ENCODE peak calls at places on chromosomes 1 and 21, in four cellular contexts. One of them, this sample, is unnamed.

GRCh38 chr1:99580451-99580850 is 65.5 kb upstream of the PALMD start:
- DNase-seq in astrocyte of the spinal cord: no peak
- DNase-seq in fibroblast of mammary gland: peak; percentile 32
- DNase-seq in epithelial cell of proximal tubule: no peak
- DNase-seq in this sample: no peak

GRCh38 chr1:27935721-27936120 is 921 bp downstream of the SMPDL3B start:
- DNase-seq in astrocyte of the spinal cord: no peak
- DNase-seq in fibroblast of mammary gland: no peak
- DNase-seq in epithelial cell of proximal tubule: no peak
- DNase-seq in this sample: no peak

GRCh38 chr1:3127738-3128137 is 58.7 kb downstream of the PRDM16 start:
- DNase-seq in astrocyte of the spinal cord: no peak
- DNase-seq in fibroblast of mammary gland: no peak
- DNase-seq in epithelial cell of proximal tubule: no peak
- DNase-seq in this sample: no peak

GRCh38 chr21:44521301-44521927 is 18.6 kb downstream of the KRTAP10-1 start:
- DNase-seq in epithelial cell of proximal tubule: no peak
- DNase-seq in fibroblast of mammary gland: no peak
- DNase-seq in astrocyte of the spinal cord: no peak
- DNase-seq in this sample: no peak

GRCh38 chr1:41713557-41714327 is 205.0 kb downstream of the HIVEP3 start:
- DNase-seq in fibroblast of mammary gland: peak; percentile 86
- DNase-seq in astrocyte of the spinal cord: peak; percentile 90
- DNase-seq in epithelial cell of proximal tubule: peak; percentile 13
- DNase-seq in this sample: no peak

GRCh38 chr1:170491291-170491690 is 40.7 kb upstream of the GORAB start:
- DNase-seq in astrocyte of the spinal cord: no peak
- DNase-seq in fibroblast of mammary gland: no peak
- DNase-seq in epithelial cell of proximal tubule: no peak
- DNase-seq in this sample: no peak

GRCh38 chr1:244709076-244709475 is 56.1 kb downstream of the DESI2 start:
- DNase-seq in fibroblast of mammary gland: no peak
- DNase-seq in epithelial cell of proximal tubule: no peak
- DNase-seq in astrocyte of the spinal cord: no peak
- DNase-seq in this sample: no peak

GRCh38 chr1:112868191-112868590 is 87.8 kb downstream of the SLC16A1 start:
- DNase-seq in epithelial cell of proximal tubule: no peak
- DNase-seq in astrocyte of the spinal cord: no peak
- DNase-seq in fibroblast of mammary gland: no peak
- DNase-seq in this sample: no peak

GRCh38 chr1:175129182-175129581 is 61.5 kb downstream of the TNN start:
- DNase-seq in fibroblast of mammary gland: peak; percentile 89
- DNase-seq in astrocyte of the spinal cord: no peak
- DNase-seq in epithelial cell of proximal tubule: no peak
- DNase-seq in this sample: peak; percentile 32

GRCh38 chr1:157442065-157442464 is 110.2 kb downstream of the FCRL5 start:
- DNase-seq in astrocyte of the spinal cord: no peak
- DNase-seq in fibroblast of mammary gland: no peak
- DNase-seq in epithelial cell of proximal tubule: peak; percentile 42
- DNase-seq in this sample: no peak

GRCh38 chr1:7890853-7891252 is 38.0 kb upstream of the UTS2 start:
- DNase-seq in fibroblast of mammary gland: no peak
- DNase-seq in astrocyte of the spinal cord: no peak
- DNase-seq in epithelial cell of proximal tubule: no peak
- DNase-seq in this sample: no peak

GRCh38 chr21:38343691-38344090 is 86.9 kb downstream of the KCNJ15 start:
- DNase-seq in epithelial cell of proximal tubule: peak; percentile 64
- DNase-seq in fibroblast of mammary gland: peak; percentile 50
- DNase-seq in astrocyte of the spinal cord: peak; percentile 89
- DNase-seq in this sample: no peak

GRCh38 chr1:203589201-203589600 is 37.4 kb upstream of the ATP2B4 start:
- DNase-seq in fibroblast of mammary gland: no peak
- DNase-seq in astrocyte of the spinal cord: no peak
- DNase-seq in epithelial cell of proximal tubule: no peak
- DNase-seq in this sample: no peak

GRCh38 chr1:201584510-201584991 is 45.6 kb downstream of the NAV1 start:
- DNase-seq in epithelial cell of proximal tubule: no peak
- DNase-seq in fibroblast of mammary gland: peak; percentile 94
- DNase-seq in astrocyte of the spinal cord: no peak
- DNase-seq in this sample: no peak

GRCh38 chr21:41847066-41847804 is 31.9 kb downstream of the PRDM15 start:
- DNase-seq in astrocyte of the spinal cord: peak; percentile 6
- DNase-seq in fibroblast of mammary gland: peak; percentile 29
- DNase-seq in epithelial cell of proximal tubule: no peak
- DNase-seq in this sample: no peak

GRCh38 chr21:41846536-41846935 is 32.6 kb downstream of the PRDM15 start:
- DNase-seq in epithelial cell of proximal tubule: no peak
- DNase-seq in astrocyte of the spinal cord: no peak
- DNase-seq in fibroblast of mammary gland: no peak
- DNase-seq in this sample: no peak

GRCh38 chr21:41845310-41846032 is 33.7 kb downstream of the PRDM15 start:
- DNase-seq in astrocyte of the spinal cord: peak; percentile 5
- DNase-seq in fibroblast of mammary gland: peak; percentile 65
- DNase-seq in epithelial cell of proximal tubule: no peak
- DNase-seq in this sample: no peak

GRCh38 chr21:41843584-41843983 is 35.6 kb downstream of the PRDM15 start:
- DNase-seq in fibroblast of mammary gland: no peak
- DNase-seq in epithelial cell of proximal tubule: no peak
- DNase-seq in astrocyte of the spinal cord: no peak
- DNase-seq in this sample: no peak

GRCh38 chr21:41846033-41846317 is 33.2 kb downstream of the PRDM15 start:
- DNase-seq in epithelial cell of proximal tubule: no peak
- DNase-seq in astrocyte of the spinal cord: no peak
- DNase-seq in fibroblast of mammary gland: no peak
- DNase-seq in this sample: no peak
- TF ChIP-seq CTCF in epithelial cell of proximal tubule: no peak
- TF ChIP-seq CTCF in astrocyte of the spinal cord: no peak
- TF ChIP-seq CTCF in fibroblast of mammary gland: no peak
- TF ChIP-seq CTCF in this sample: no peak

GRCh38 chr1:11358991-11359390 is 86.0 kb downstream of the UBIAD1 start:
- DNase-seq in astrocyte of the spinal cord: no peak
- DNase-seq in epithelial cell of proximal tubule: no peak
- DNase-seq in fibroblast of mammary gland: no peak
- DNase-seq in this sample: no peak

GRCh38 chr1:11365744-11366387 is 92.9 kb downstream of the UBIAD1 start:
- DNase-seq in fibroblast of mammary gland: no peak
- DNase-seq in epithelial cell of proximal tubule: no peak
- DNase-seq in astrocyte of the spinal cord: no peak
- DNase-seq in this sample: no peak

DNA sequence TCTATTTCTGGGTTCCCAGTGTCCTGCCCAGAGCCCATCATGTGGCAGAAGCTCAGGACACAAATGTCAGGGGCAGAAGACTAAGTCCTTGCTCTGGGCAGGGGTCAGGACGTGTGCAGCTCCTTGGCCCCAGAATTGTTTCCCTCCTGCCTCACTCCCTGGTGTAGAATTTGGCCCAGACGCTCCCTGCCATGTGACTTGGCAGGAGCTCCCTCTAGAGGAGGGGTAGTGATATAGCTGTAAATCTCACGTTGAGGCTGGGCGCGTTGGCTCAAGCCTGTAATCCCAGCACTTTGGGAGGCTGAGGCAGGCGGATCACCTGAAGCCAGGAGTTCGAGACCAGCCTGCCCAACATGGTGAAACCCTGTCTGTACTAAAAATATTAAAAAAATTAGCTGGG is 91.2 kb downstream of the UBIAD1 start:
- DNase-seq in epithelial cell of proximal tubule: no peak
- DNase-seq in astrocyte of the spinal cord: no peak
- DNase-seq in fibroblast of mammary gland: no peak
- DNase-seq in this sample: no peak
- TF ChIP-seq CTCF in epithelial cell of proximal tubule: peak; percentile 30
- TF ChIP-seq CTCF in astrocyte of the spinal cord: no peak
- TF ChIP-seq CTCF in fibroblast of mammary gland: peak; percentile 23
- TF ChIP-seq CTCF in this sample: no peak

GRCh38 chr1:92298573-92299476 is at the start of the genes GLMN and RPAP2:
- DNase-seq in fibroblast of mammary gland: peak; percentile 77
- DNase-seq in epithelial cell of proximal tubule: no peak
- DNase-seq in astrocyte of the spinal cord: peak; percentile 90
- DNase-seq in this sample: peak; percentile 44
- TF ChIP-seq CTCF in fibroblast of mammary gland: no peak
- TF ChIP-seq CTCF in epithelial cell of proximal tubule: no peak
- TF ChIP-seq CTCF in astrocyte of the spinal cord: no peak
- TF ChIP-seq CTCF in this sample: peak; percentile 21

GRCh38 chr1:93877529-93877928 is 1.5 kb downstream of the DNTTIP2 start:
- DNase-seq in astrocyte of the spinal cord: no peak
- DNase-seq in fibroblast of mammary gland: no peak
- DNase-seq in epithelial cell of proximal tubule: no peak
- DNase-seq in this sample: no peak

GRCh38 chr1:93876284-93876683 is 2.7 kb downstream of the DNTTIP2 start:
- DNase-seq in astrocyte of the spinal cord: no peak
- DNase-seq in epithelial cell of proximal tubule: no peak
- DNase-seq in fibroblast of mammary gland: no peak
- DNase-seq in this sample: no peak

GRCh38 chr1:93880731-93881130 is 1.7 kb upstream of the DNTTIP2 start:
- DNase-seq in epithelial cell of proximal tubule: no peak
- DNase-seq in astrocyte of the spinal cord: no peak
- DNase-seq in fibroblast of mammary gland: no peak
- DNase-seq in this sample: no peak

GRCh38 chr1:93878889-93879586 is at the start of gene DNTTIP2:
- DNase-seq in astrocyte of the spinal cord: peak; percentile 93
- DNase-seq in fibroblast of mammary gland: peak; percentile 88
- DNase-seq in epithelial cell of proximal tubule: peak; percentile 35
- DNase-seq in this sample: peak; percentile 63

DNA sequence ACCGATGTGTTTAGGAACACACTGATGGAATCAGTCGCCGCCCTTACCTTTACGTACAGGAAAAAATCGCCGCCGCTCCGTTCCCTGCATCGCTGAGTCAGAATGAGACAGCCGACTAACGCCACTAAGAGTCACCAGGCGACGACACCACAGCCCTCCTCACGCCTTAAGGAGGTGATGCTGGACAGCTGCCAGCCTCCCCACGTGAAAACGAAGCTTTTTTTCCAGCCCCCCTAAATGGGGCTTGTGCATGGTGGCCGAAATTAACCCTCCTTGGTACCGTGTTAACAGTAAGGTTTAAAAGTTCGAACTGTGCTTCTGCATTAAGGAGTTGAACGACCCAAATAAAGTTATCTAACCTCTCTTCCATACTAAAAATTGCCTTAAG is 511 bp downstream of the DNTTIP2 start:
- DNase-seq in astrocyte of the spinal cord: peak; percentile 6
- DNase-seq in epithelial cell of proximal tubule: no peak
- DNase-seq in fibroblast of mammary gland: peak; percentile 38
- DNase-seq in this sample: no peak
- TF ChIP-seq CTCF in astrocyte of the spinal cord: no peak
- TF ChIP-seq CTCF in epithelial cell of proximal tubule: no peak
- TF ChIP-seq CTCF in fibroblast of mammary gland: no peak
- TF ChIP-seq CTCF in this sample: no peak

GRCh38 chr1:223712184-223712855 is at the start of gene CAPN2:
- DNase-seq in astrocyte of the spinal cord: peak; percentile 84
- DNase-seq in epithelial cell of proximal tubule: no peak
- DNase-seq in fibroblast of mammary gland: peak; percentile 80
- DNase-seq in this sample: peak; percentile 75
- TF ChIP-seq CTCF in astrocyte of the spinal cord: peak; percentile 57
- TF ChIP-seq CTCF in epithelial cell of proximal tubule: peak; percentile 58
- TF ChIP-seq CTCF in fibroblast of mammary gland: no peak
- TF ChIP-seq CTCF in this sample: peak; percentile 52

DNA sequence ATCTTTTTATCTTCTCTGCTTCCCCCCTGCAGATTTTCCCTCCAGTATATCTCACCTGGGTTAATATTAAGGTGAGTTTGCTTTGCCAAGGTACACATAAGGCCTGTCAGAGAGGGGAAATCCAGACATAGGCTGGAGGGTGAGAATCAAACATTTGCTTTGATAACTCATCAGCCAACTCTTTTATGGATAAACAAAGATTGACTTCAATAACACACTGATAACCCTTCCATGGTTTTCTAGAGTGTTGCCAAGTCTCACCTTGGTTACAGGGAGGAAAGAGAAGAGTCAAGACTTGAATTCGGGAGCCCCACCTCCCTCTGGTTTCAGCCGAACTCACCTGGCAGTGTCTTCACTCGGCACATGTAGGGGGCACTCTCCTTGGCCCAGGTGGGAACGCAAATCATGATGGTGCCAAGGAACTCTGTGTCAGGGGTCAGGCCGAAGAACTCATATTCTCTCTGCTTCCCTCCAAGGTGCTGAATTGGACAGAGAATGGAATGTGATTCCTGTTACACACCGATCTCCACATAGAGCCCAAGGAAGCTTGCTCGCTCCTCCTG is 15.1 kb downstream of the IL22RA1 start:
- DNase-seq in astrocyte of the spinal cord: no peak
- DNase-seq in epithelial cell of proximal tubule: no peak
- DNase-seq in fibroblast of mammary gland: no peak
- DNase-seq in this sample: no peak
- TF ChIP-seq CTCF in astrocyte of the spinal cord: no peak
- TF ChIP-seq CTCF in epithelial cell of proximal tubule: no peak
- TF ChIP-seq CTCF in fibroblast of mammary gland: no peak
- TF ChIP-seq CTCF in this sample: no peak

GRCh38 chr1:207397525-207397926 is 56.6 kb upstream of the CR2 start:
- DNase-seq in fibroblast of mammary gland: no peak
- DNase-seq in astrocyte of the spinal cord: no peak
- DNase-seq in epithelial cell of proximal tubule: peak; percentile 13
- DNase-seq in this sample: no peak
- TF ChIP-seq CTCF in fibroblast of mammary gland: peak; percentile 7
- TF ChIP-seq CTCF in astrocyte of the spinal cord: no peak
- TF ChIP-seq CTCF in epithelial cell of proximal tubule: peak; percentile 34
- TF ChIP-seq CTCF in this sample: peak; percentile 2